ENCODE peak calls at places on chromosome 19, in four cellular contexts. L is IMR-90, P is K562, Y is GM12878. W is an unnamed sample.

GRCh38 chr19:46860846-46861690 is at the start of gene ARHGAP35:
- DNase-seq in L (no peak), P (peak; percentile 88), Y (no peak), W (no peak)

GRCh38 chr19:30686252-30686762 is 314.1 kb downstream of the ZNF536 start:
- DNase-seq in L (no peak), P (no peak), Y (no peak), W (no peak)

GRCh38 chr19:31110331-31110730 is 238.9 kb downstream of the TSHZ3 start:
- DNase-seq in L (peak; percentile 45), P (no peak), Y (no peak), W (no peak)

GRCh38 chr19:41726493-41726892 is 18.1 kb downstream of the CEACAM5 start:
- DNase-seq in L (no peak), P (no peak), Y (no peak), W (no peak)

GRCh38 chr19:55493052-55493649 is 4.9 kb downstream of the SSC5D start:
- DNase-seq in L (peak; percentile 67), P (no peak), Y (no peak), W (no peak)

GRCh38 chr19:39307822-39308530 is 11.8 kb downstream of the IFNL1 start:
- DNase-seq in L (no peak), P (no peak), Y (no peak), W (no peak)

GRCh38 chr19:56107626-56108351 is 13.3 kb downstream of the ZNF787 start:
- DNase-seq in L (no peak), P (no peak), Y (no peak), W (no peak)

GRCh38 chr19:38173324-38174041 is 50.5 kb downstream of the DPF1 start:
- DNase-seq in L (peak; percentile 36), P (no peak), Y (no peak), W (no peak)

GRCh38 chr19:48867119-48867921 is 1.1 kb downstream of the PLEKHA4 start:
- DNase-seq in L (no peak), P (peak; percentile 26), Y (no peak), W (no peak)

GRCh38 chr19:12994701-12995595 is at the start of gene NFIX:
- DNase-seq in L (peak; percentile 39), P (peak; percentile 83), Y (no peak), W (peak; percentile 24)

GRCh38 chr19:53916004-53916403 is 6.9 kb downstream of the CACNG7 start:
- DNase-seq in L (no peak), P (no peak), Y (no peak), W (no peak)

GRCh38 chr19:48751835-48752510 is 468 bp downstream of the FUT1 start:
- DNase-seq in L (no peak), P (no peak), Y (no peak), W (no peak)

GRCh38 chr19:44051654-44052402 is at the start of gene ZNF223:
- DNase-seq in L (peak; percentile 89), P (peak; percentile 78), Y (peak; percentile 69), W (peak; percentile 94)

GRCh38 chr19:32233091-32233490 is 112.3 kb upstream of the ZNF507 start:
- DNase-seq in L (no peak), P (no peak), Y (no peak), W (no peak)

GRCh38 chr19:32122258-32122657 is 223.2 kb upstream of the ZNF507 start:
- DNase-seq in L (no peak), P (no peak), Y (no peak), W (no peak)

GRCh38 chr19:44741258-44741731 is 7.2 kb upstream of the BCL3 start:
- DNase-seq in L (no peak), P (no peak), Y (no peak), W (no peak)

GRCh38 chr19:23071087-23071511 is 45.7 kb upstream of the ZNF730 start:
- DNase-seq in L (peak; percentile 3), P (no peak), Y (no peak), W (no peak)

GRCh38 chr19:279231-279630 is 12.0 kb downstream of the PLPP2 start:
- DNase-seq in L (no peak), P (no peak), Y (no peak), W (no peak)

GRCh38 chr19:58570770-58571574 is 2.2 kb downstream of the MZF1 start:
- DNase-seq in L (no peak), P (no peak), Y (no peak), W (no peak)

GRCh38 chr19:48283908-48284307 is 14.0 kb downstream of the ZNF114 start:
- DNase-seq in L (peak; percentile 97), P (no peak), Y (no peak), W (no peak)

GRCh38 chr19:33905937-33906577 is 109.4 kb downstream of the KCTD15 start:
- DNase-seq in L (no peak), P (peak; percentile 75), Y (no peak), W (no peak)

GRCh38 chr19:30669329-30670010 is 297.3 kb downstream of the ZNF536 start:
- DNase-seq in L (peak; percentile 12), P (peak; percentile 64), Y (no peak), W (peak; percentile 30)

GRCh38 chr19:47309608-47310007 is at the start of gene C5AR1:
- DNase-seq in L (no peak), P (no peak), Y (no peak), W (no peak)

GRCh38 chr19:32166238-32166637 is 179.2 kb upstream of the ZNF507 start:
- DNase-seq in L (no peak), P (no peak), Y (no peak), W (no peak)

GRCh38 chr19:32858559-32858958 is 11.0 kb downstream of the SLC7A9 start:
- DNase-seq in L (no peak), P (no peak), Y (no peak), W (no peak)

GRCh38 chr19:52716578-52716977 is 18.3 kb downstream of the ZNF611 start:
- DNase-seq in L (no peak), P (no peak), Y (no peak), W (no peak)

GRCh38 chr19:29587518-29587986 is 18.5 kb upstream of the POP4 start:
- DNase-seq in L (peak; percentile 38), P (no peak), Y (peak; percentile 76), W (no peak)

DNA sequence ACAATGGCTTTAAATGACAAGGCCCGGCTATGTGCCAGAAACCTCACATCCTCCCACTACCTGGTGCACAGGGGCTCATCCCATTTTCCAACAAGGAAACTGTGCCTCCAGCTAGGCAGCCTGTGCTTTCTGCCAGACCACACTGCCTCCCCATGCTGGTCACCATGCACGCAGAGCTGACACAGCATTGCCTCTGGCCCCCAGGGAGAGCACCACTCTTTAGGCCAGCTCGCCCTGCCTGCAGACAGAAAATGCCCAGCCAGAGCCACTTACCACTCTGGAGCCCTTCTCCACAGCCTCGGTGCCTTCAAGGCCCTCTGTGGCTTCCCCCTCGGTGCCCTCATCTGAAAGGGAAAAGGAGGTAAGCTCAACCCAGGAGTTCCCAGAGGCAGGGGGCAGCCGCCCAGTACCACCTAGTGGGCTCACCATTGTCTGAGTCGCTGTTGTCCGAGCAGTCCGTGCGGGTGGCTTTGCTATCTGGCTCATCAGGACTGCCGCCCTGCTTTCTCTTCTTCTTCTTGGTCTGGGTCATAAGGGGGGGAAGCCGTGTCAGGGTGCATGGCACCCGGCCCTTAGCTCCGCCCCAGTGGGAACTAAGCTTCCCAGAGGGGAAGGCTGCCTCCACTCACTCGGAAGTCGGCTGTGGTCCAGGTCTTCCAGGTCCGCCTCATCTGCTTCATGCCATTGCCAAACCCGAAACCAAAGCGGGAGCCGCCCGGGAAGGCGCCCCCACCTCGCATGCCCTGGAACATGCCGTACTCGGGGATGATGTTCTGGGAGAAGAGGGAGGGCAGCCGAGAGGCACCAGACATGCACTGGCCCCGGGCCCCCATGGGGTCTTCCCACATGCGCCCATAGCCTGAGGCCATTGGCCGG is 18.0 kb downstream of the AKAP8L start:
- DNase-seq in L (no peak), P (no peak), Y (no peak), W (no peak)
- TF ChIP-seq RFX5 in L (no peak), P (no peak), Y (no peak), W (no peak)

DNA sequence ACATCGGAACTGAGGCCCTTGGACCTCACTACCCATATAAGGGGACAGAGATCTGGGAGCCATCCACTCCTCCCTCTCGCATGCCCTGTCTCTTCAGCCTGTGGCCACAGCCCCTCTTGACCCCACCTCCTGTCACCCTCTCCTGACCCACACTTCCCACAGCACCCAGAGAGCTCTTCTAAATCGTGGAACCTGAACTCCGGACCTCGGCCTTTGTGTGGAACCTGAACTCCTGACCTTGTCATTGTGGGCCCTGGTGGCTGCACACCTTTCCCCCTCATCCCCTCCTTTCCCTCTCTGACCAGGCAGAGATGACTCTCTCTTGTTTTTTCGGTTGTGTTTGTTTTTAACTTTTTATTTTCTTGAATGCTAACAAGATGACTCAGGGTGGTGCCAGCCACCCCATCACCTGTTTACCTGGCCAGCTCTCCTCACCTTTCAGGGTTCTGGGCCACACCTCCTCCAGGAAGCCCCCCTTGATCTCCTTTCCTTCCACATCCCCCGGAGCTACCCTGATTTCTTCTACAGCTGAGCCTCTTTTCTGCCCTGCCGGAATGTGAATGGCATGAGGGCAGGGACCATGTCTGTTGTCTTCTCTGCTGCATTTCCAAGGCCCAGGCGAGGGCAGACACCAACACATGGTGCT is 5.1 kb downstream of the MRPL4 start:
- DNase-seq in L (no peak), P (no peak), Y (no peak), W (no peak)
- TF ChIP-seq RFX5 in L (no peak), P (no peak), Y (no peak), W (no peak)

DNA sequence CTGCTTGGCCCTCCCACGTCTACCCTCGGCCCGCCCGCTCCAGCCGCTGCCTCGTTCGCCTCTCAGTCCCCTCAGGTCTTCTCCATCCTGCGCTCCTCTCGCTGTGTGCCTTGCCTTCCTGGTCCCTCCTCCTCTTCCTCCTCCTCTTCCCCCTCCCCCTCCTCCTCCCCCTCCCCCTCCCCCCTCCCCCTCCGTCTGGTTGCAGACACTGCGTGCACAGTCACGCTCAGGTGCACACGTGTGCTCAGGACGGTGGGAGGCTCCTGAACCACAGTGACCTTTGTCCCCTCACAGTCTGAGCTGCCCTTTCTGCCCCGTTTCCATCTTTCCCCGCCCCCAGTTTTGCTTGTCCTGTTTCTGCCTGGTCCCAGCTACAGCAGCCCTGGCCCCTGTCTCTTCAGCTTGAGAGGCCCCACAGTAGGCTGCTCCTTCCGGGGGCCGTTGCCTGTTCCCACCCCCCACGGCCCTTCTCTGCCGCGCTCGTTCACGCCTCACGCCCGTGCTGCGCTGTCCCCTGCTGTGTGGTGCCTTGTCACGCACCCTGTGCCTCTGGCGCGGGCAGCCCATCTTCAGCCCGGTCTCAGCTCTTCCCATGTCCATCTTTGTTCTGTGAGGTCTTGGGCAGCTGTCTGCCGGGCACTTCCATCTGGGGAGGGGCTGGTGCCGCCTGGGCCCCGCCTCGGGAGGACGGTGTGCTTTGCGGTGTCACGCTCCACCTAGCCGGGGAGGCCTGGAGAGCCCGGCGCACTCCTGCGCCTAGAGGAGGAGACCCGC is 13.8 kb upstream of the RPS15 start:
- DNase-seq in L (no peak), P (peak; percentile 29), Y (no peak), W (peak; percentile 88)
- TF ChIP-seq RFX5 in L (no peak), P (no peak), Y (no peak), W (no peak)

DNA sequence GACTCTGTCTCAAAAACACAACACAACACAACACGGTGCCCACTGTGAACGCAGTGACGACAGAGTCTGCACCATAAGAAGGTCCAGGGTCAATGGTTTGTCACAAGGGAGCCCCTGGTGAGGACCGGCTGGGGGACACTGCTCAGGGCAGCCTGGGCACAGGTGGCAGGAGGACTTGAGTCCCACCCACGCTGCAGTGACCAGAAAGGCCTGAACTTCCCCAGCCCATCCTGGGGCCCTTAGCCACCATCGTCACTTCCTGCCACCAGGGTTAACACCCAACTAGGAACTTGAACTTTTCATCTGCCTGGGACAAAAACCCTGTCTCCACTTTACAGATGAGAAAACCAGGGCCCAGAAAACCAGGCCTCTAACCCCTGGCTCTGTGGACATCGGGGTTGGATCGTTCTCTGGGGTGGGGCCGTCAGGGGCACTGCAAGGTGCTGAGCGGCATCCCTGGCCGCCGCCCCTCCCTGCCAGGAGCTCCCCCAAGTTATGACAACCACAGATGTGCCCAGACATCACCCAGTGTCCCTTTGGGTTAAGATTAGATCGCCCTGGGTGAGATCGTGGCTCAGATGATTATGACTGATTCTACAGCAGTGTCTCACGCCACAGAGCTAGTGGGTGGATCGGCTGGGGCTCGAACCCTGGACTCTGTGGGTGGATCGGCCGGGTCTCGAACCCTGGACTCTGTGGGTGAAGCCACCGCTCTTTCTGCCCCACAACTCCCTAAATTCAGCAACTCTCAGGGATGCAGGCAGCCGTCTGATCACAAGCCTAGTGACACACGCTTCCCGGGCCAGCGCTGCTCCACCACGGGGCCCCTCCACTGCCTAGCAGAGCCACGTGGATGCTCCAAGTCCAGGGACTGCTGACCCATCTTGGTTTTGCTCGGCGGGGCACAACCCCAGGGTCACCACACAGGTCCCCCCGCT is 14.0 kb downstream of the MOB3A start:
- DNase-seq in L (no peak), P (no peak), Y (no peak), W (no peak)
- TF ChIP-seq RFX5 in L (no peak), P (no peak), Y (no peak), W (no peak)

W was measured in HepG2.